ENCODE peak calls at places on chromosomes 1 and 21, in ten cellular contexts. G is fibroblast of lung; E is AG09319; A is CD8-positive, alpha-beta T cell; M is cardiac fibroblast; T is epithelial cell of proximal tubule; Y is hepatocyte; W is activated CD8-positive, alpha-beta T cell treated with anti-CD3 and anti-CD28 coated beads for 36 hours; C is transverse colon; I is AG10803. R is an unnamed sample.

GRCh38 chr1:52098139-52098871 is 42.2 kb downstream of the BTF3L4 start:
- DNase-seq in E (no peak), W (no peak), G (no peak), T (no peak), C (no peak), A (no peak), Y (no peak), M (no peak), I (no peak), R (no peak)

GRCh38 chr1:203480084-203480483 is 4.5 kb downstream of the PRELP start:
- DNase-seq in E (peak), G (peak), C (no peak), I (peak), W (no peak), Y (no peak), A (no peak), T (no peak), M (peak), R (no peak)

GRCh38 chr21:32283001-32283400 is 4.2 kb upstream of the MIS18A start:
- DNase-seq in M (no peak), E (no peak), Y (no peak), A (no peak), I (no peak), T (no peak), W (no peak), C (no peak), G (no peak), R (no peak)

GRCh38 chr1:157691285-157691920 is 9.2 kb downstream of the FCRL3 start:
- DNase-seq in I (peak), Y (peak), C (no peak), E (no peak), T (peak), M (peak), W (no peak), G (peak), A (no peak), R (no peak)

GRCh38 chr1:164743991-164744390 is 185.0 kb downstream of the PBX1 start:
- DNase-seq in M (no peak), G (no peak), T (no peak), C (no peak), E (no peak), I (no peak), W (no peak), Y (no peak), A (no peak), R (no peak)

GRCh38 chr1:240906477-240906876 is 294.5 kb upstream of the GREM2 start:
- DNase-seq in W (no peak), E (no peak), C (peak), I (no peak), T (no peak), G (no peak), Y (peak), A (no peak), M (peak), R (no peak)

GRCh38 chr1:155052412-155053400 is 1.6 kb downstream of the ADAM15 start:
- DNase-seq in W (peak), G (no peak), E (no peak), I (no peak), Y (no peak), M (no peak), C (peak), T (no peak), A (no peak), R (no peak)

GRCh38 chr1:117794073-117794472 is 135.3 kb downstream of the GDAP2 start:
- DNase-seq in W (no peak), T (no peak), A (no peak), I (peak), M (peak), E (no peak), Y (no peak), G (peak), C (no peak), R (no peak)

GRCh38 chr1:17630048-17630830 is 90.7 kb downstream of the ARHGEF10L start:
- DNase-seq in A (no peak), E (peak), Y (no peak), G (peak), M (peak), I (peak), W (no peak), C (peak), T (no peak), R (peak)

GRCh38 chr1:156499703-156500577 is 635 bp downstream of the MEF2D start:
- DNase-seq in I (no peak), W (peak), Y (peak), M (no peak), G (peak), T (no peak), C (peak), E (no peak), A (peak), R (no peak)

GRCh38 chr1:115829023-115829674 is 11.8 kb downstream of the NHLH2 start:
- DNase-seq in I (peak), T (peak), M (peak), A (no peak), C (peak), W (no peak), G (peak), E (peak), Y (peak), R (peak)

GRCh38 chr1:91700332-91700731 is 185.6 kb downstream of the TGFBR3 start:
- DNase-seq in Y (no peak), G (peak), I (peak), A (no peak), E (no peak), T (no peak), M (peak), C (no peak), W (no peak), R (no peak)

GRCh38 chr1:205936846-205937707 is 6.2 kb downstream of the SLC26A9 start:
- DNase-seq in A (no peak), T (no peak), M (peak), E (no peak), G (peak), C (no peak), I (peak), Y (no peak), W (no peak), R (no peak)

DNA sequence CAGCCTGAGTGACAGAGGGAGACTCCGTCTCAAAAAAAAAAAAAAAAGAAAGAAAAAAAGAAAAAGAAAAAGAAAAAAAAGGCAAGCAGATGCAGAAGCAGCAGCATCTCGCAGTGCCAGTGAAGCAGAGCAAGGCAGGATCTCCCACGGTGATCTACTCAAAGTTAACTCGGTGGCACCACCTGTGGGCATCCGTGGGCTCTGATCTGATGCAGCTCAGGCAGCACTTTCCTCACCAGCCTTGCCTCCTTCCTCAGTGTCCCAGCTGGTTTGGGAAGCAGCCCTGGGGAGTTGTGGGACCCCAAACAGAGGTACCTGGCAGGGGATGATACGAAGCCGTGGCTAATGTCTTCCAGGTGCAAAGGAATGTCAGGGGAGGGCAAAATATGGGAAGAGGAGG is 104.3 kb upstream of the KRTAP19-8 start:
- DNase-seq in W (peak), Y (no peak), C (no peak), A (peak), G (no peak), E (no peak), I (no peak), T (no peak), M (no peak), R (no peak)
- TF ChIP-seq CTCF in W (no peak), Y (no peak), C (no peak), A (peak), G (no peak), E (no peak), I (no peak), T (peak), M (no peak), R (no peak)

GRCh38 chr1:161180643-161181042 is 3.3 kb upstream of the B4GALT3 start:
- DNase-seq in E (no peak), I (no peak), W (no peak), Y (no peak), M (peak), C (no peak), A (no peak), T (no peak), G (peak), R (no peak)
- TF ChIP-seq CTCF in E (peak), I (peak), W (peak), Y (peak), M (peak), C (no peak), A (peak), T (peak), G (peak), R (peak)

GRCh38 chr1:41493626-41494350 is 9.3 kb upstream of the EDN2 start:
- DNase-seq in G (no peak), A (no peak), E (no peak), Y (no peak), I (no peak), T (no peak), C (no peak), M (no peak), W (no peak), R (no peak)

GRCh38 chr1:41496080-41497055 is 11.9 kb upstream of the EDN2 start:
- DNase-seq in W (peak), I (peak), A (no peak), Y (peak), C (peak), T (no peak), E (peak), G (peak), M (peak), R (no peak)

GRCh38 chr1:41497056-41497440 is 12.6 kb upstream of the EDN2 start:
- DNase-seq in G (no peak), T (no peak), A (no peak), C (no peak), Y (no peak), M (no peak), E (no peak), I (no peak), W (no peak), R (no peak)

GRCh38 chr1:41494351-41495170 is 10.1 kb upstream of the EDN2 start:
- DNase-seq in W (no peak), A (no peak), E (no peak), I (no peak), T (no peak), Y (no peak), C (no peak), G (no peak), M (no peak), R (no peak)

GRCh38 chr1:41495171-41495948 is 10.9 kb upstream of the EDN2 start:
- DNase-seq in T (no peak), W (peak), G (peak), E (no peak), M (peak), C (no peak), I (no peak), A (no peak), Y (peak), R (no peak)
- TF ChIP-seq CTCF in T (peak), W (peak), G (peak), E (peak), M (peak), C (peak), I (peak), A (no peak), Y (peak), R (no peak)

GRCh38 chr1:29716306-29716705 is 480.0 kb downstream of the PTPRU start:
- DNase-seq in Y (no peak), E (no peak), G (no peak), T (no peak), W (no peak), C (no peak), A (no peak), I (no peak), M (no peak), R (no peak)

GRCh38 chr1:29712275-29712633 is 475.9 kb downstream of the PTPRU start:
- DNase-seq in T (peak), I (no peak), G (no peak), Y (no peak), A (no peak), M (no peak), C (no peak), W (no peak), E (no peak), R (no peak)

GRCh38 chr1:29712801-29713200 is 476.5 kb downstream of the PTPRU start:
- DNase-seq in A (no peak), W (no peak), G (no peak), M (no peak), E (no peak), Y (no peak), T (no peak), I (no peak), C (no peak), R (no peak)

GRCh38 chr1:29711582-29712274 is 475.4 kb downstream of the PTPRU start:
- DNase-seq in E (no peak), M (peak), Y (no peak), C (no peak), I (peak), T (peak), G (peak), W (peak), A (no peak), R (no peak)

GRCh38 chr1:29713857-29714256 is 477.5 kb downstream of the PTPRU start:
- DNase-seq in W (no peak), C (no peak), I (peak), A (no peak), G (peak), M (peak), E (no peak), T (no peak), Y (no peak), R (no peak)
- TF ChIP-seq CTCF in W (no peak), C (no peak), I (peak), A (no peak), G (peak), M (peak), E (peak), T (peak), Y (peak), R (peak)

GRCh38 chr21:39388811-39389155 is 39.9 kb upstream of the HMGN1 start:
- DNase-seq in W (no peak), E (no peak), C (no peak), T (no peak), A (no peak), G (no peak), I (no peak), Y (no peak), M (no peak), R (no peak)
- TF ChIP-seq CTCF in W (no peak), E (no peak), C (no peak), T (no peak), A (no peak), G (no peak), I (no peak), Y (no peak), M (no peak), R (peak)

DNA sequence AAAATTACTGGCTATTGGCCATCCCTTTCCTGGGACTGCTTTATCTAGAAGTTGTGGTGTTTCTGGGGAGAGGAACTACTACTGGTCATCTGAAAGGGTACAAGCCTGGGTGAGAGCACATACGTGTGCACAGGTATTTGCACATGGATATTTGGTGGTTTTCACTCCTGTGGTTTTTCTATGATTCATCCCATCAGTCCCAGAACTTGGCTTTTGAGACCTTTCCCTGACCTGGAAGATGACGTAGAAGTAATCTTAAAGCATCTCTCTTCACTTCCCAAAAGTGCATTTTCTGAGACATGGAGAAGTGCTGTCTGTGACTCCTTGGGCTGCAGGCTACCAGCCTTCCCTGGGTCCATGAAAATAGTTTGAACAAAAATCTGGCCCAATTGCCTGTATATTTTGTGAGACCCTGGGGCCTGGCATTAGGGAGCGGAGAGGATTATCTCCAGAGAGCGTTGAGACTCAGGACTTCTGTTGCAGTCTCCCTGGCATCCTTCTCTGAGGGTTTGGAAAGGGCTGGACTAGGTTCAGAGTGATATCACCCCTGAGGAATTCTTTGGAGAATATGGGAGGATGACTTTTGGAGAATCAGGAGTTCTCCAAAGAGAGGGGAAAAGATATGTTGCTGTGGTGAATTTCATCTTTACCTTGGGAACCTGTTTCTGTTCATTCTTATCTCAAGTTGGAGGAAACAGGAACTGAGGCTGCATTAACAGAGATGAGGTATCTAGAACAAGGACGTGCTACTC is 130.8 kb downstream of the NOS1AP start:
- DNase-seq in C (no peak), A (no peak), M (no peak), I (no peak), T (no peak), Y (no peak), W (no peak), G (no peak), E (no peak), R (no peak)
- TF ChIP-seq CTCF in C (no peak), A (no peak), M (no peak), I (no peak), T (no peak), Y (no peak), W (no peak), G (no peak), E (no peak), R (no peak)

GRCh38 chr1:8899046-8899445 is 20.6 kb upstream of the ENO1 start:
- DNase-seq in M (no peak), A (no peak), G (no peak), C (no peak), E (no peak), I (no peak), Y (no peak), T (no peak), W (no peak), R (no peak)

GRCh38 chr1:8905582-8906191 is 27.2 kb upstream of the ENO1 start:
- DNase-seq in T (no peak), A (no peak), E (no peak), C (no peak), M (peak), W (no peak), G (no peak), Y (peak), I (peak), R (no peak)

GRCh38 chr1:8903410-8903809 is 24.9 kb upstream of the ENO1 start:
- DNase-seq in M (peak), I (peak), E (no peak), W (peak), A (no peak), Y (no peak), G (no peak), T (no peak), C (no peak), R (no peak)

GRCh38 chr1:8903908-8904650 is 25.6 kb upstream of the ENO1 start:
- DNase-seq in C (peak), A (no peak), M (peak), E (peak), T (peak), W (no peak), Y (peak), I (peak), G (peak), R (no peak)

GRCh38 chr1:8902765-8903164 is 24.3 kb upstream of the ENO1 start:
- DNase-seq in Y (no peak), T (peak), I (peak), W (no peak), A (no peak), C (no peak), M (peak), E (no peak), G (no peak), R (no peak)
- TF ChIP-seq CTCF in Y (no peak), T (peak), I (peak), W (no peak), A (no peak), C (no peak), M (peak), E (peak), G (peak), R (no peak)

DNA sequence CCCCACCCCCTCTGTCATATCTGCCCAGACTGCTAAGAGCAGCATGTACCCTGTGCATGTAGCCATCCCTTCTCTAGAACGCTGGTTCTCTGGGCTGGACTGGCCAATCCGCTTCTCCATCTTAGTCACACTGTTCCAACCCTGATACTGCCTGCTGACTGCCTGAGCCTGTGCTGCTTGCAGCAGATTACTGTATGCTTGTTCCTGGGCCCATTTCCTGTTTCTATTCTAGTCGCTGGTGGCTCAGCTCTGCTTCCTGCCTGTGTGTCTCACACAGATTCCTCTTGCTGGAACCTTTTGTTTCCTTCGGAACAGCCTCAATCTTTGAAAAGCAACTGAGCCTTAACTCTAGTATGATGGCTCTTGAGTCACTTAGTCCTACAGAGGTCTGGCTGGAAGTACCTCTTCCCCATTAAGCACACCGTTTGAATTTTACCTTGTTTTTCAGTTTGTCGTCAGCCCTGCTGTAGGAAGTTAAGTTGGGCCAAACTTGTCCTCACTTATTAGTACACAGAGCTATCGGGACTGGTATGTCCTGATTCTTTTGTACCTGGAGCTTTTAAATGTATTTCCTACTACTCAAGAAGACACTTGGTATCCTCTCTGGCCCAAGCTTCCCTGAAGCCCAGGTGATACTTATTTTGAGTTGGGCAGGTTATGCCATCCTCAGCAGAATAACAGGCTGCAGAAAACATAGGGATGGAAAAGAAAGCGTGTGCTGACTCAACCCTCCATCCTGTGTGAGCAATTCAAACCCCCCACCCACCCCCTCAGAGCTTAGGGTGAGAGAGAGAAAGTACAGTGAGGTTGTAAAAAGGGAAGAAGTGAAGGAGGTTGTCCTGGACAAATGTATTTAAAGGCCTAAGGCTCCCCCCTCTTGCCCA is 43.4 kb upstream of the PIGV start:
- DNase-seq in A (peak), Y (peak), I (peak), C (peak), G (peak), E (peak), W (peak), T (peak), M (peak), R (peak)
- TF ChIP-seq CTCF in A (no peak), Y (no peak), I (no peak), C (no peak), G (no peak), E (no peak), W (no peak), T (no peak), M (no peak), R (no peak)

DNA sequence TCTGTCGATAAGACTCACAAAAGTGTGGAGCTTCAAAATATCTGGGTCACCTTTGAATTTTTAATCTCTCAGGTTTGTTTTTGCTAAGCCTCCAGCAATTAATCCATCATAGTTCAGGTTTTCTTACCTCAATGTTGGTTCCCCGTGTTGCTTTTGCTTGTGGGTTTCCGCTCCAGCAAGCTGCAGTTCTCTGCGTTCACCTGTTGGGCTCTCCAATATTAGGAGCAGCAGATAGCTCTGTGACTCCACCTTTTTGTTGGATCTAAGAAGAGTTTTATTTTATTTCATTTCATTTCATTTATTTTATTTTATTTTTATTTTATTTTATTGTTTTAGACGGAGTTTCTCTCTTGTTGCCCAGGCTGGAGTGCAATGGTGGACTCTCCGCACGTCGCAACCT is 335.5 kb downstream of the COL11A1 start:
- DNase-seq in T (no peak), I (no peak), M (no peak), Y (no peak), A (no peak), E (no peak), G (no peak), C (no peak), W (no peak), R (no peak)
- TF ChIP-seq CTCF in T (no peak), I (no peak), M (no peak), Y (no peak), A (no peak), E (no peak), G (no peak), C (no peak), W (no peak), R (no peak)

R was measured in CD14-positive monocyte.